ENCODE peak calls at places on chromosomes 4 and X, in six cellular contexts. W is H54, N is heart left ventricle, S is IMR-90, F is transverse colon, R is prostate gland. G is an unnamed sample.

GRCh38 chrX:134452591-134452990 is 7.4 kb upstream of the HPRT1 start:
- DNase-seq in W (no peak), S (no peak), R (no peak), N (no peak), F (no peak), G (no peak)

GRCh38 chr4:101022151-101023024 is 324.9 kb downstream of the PPP3CA start:
- DNase-seq in W (no peak), N (no peak), F (no peak), R (no peak), S (peak; percentile 39), G (no peak)

GRCh38 chrX:41558531-41558930 is 111.4 kb downstream of the NYX start:
- DNase-seq in F (no peak), W (no peak), S (peak; percentile 47), R (no peak), N (no peak), G (peak; percentile 42)

GRCh38 chrX:68895339-68896250 is 66.8 kb downstream of the EFNB1 start:
- DNase-seq in N (no peak), F (peak; percentile 62), S (peak; percentile 42), R (peak; percentile 35), W (peak; percentile 16), G (peak; percentile 62)

GRCh38 chrX:72349190-72349589 is 43.5 kb upstream of the CITED1 start:
- DNase-seq in W (peak; percentile 6), R (no peak), F (no peak), N (no peak), S (no peak), G (no peak)

GRCh38 chr4:102143433-102143832 is 201.8 kb downstream of the SLC39A8 start:
- DNase-seq in W (no peak), N (no peak), S (no peak), F (no peak), R (no peak), G (no peak)

GRCh38 chr4:6991771-6992557 is 51.2 kb upstream of the TADA2B start:
- DNase-seq in R (peak; percentile 46), N (no peak), S (peak; percentile 94), W (peak; percentile 69), F (no peak), G (no peak)

GRCh38 chr4:143336828-143337599 is at the start of gene GAB1:
- DNase-seq in R (peak; percentile 68), S (peak; percentile 80), W (peak; percentile 44), F (peak; percentile 86), N (peak; percentile 87), G (peak; percentile 89)

GRCh38 chr4:62528874-62529273 is 1328.7 kb downstream of the ADGRL3 start:
- DNase-seq in N (no peak), F (no peak), W (no peak), R (no peak), S (no peak), G (no peak)

GRCh38 chr4:88628746-88629145 is 36.5 kb downstream of the HERC3 start:
- DNase-seq in W (no peak), S (no peak), F (no peak), N (no peak), R (no peak), G (no peak)

GRCh38 chrX:154021131-154021611 is 1.5 kb upstream of the IRAK1 start:
- DNase-seq in R (no peak), F (no peak), N (no peak), W (peak; percentile 63), S (peak; percentile 56), G (peak; percentile 17)

GRCh38 chrX:150544222-150544787 is 24.1 kb upstream of the MTM1 start:
- DNase-seq in W (no peak), F (peak; percentile 24), N (no peak), R (no peak), S (no peak), G (no peak)

GRCh38 chr4:53601251-53601764 is 10.0 kb upstream of the LNX1 start:
- DNase-seq in S (no peak), R (no peak), N (no peak), F (peak; percentile 29), W (no peak), G (no peak)

GRCh38 chr4:160143574-160143973 is 1040.7 kb downstream of the RAPGEF2 start:
- DNase-seq in F (no peak), N (no peak), S (no peak), R (no peak), W (no peak), G (no peak)

GRCh38 chr4:163505374-163505773 is 10.9 kb downstream of the TMA16 start:
- DNase-seq in S (no peak), R (no peak), N (no peak), F (no peak), W (no peak), G (no peak)
- TF ChIP-seq POLR2A in S (no peak), R (no peak), N (no peak), F (no peak), W (no peak), G (no peak)

DNA sequence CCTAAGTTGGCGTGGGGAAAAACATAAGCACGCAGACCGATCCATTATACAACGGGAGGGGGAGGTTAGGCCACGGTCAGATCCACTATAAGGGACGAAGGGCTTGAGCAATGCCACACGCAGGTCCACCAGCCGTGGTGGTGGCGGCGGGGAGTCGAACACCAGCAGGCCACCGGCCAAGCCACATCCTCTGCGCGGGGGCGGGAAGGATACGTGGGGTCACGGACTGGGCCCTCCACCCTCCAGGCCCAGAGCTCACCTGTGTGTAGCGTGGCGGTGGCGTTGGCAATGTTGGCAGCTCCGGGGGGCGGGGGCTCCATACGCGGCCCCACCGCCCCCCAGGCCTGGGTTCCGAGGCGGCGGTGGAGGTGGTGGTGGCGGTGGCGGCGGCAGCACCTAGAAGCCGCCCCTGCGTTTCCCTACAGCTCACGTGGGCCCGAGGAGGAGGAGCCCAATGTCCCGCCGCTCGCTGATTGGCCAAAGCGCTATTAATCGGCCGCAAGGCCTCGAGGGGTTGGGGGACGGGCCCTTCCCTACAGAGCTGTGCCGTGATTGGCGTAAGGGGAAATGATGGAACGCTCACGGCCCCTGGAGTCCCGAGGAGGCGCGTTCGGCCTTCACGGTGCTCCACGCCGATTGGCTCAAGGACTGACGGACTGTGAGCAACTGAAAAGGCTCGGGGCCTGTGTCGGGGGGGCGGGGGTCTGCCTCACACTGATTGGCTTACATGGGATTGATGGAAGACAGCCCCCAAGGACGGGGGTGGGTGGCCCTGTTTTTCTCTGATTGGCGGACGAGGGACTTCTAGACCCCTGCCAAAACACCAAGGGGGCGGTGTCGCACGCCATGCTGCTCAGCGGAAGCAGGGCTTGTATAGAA is at the start of gene ELK1:
- DNase-seq in N (peak; percentile 95), F (peak; percentile 94), R (peak; percentile 96), W (peak; percentile 50), S (peak; percentile 98), G (peak; percentile 92)
- TF ChIP-seq POLR2A in N (no peak), F (peak; percentile 67), R (peak; percentile 61), W (peak; percentile 32), S (peak; percentile 71), G (peak; percentile 69)

GRCh38 chrX:132216806-132217202 is 2.4 kb downstream of the RAP2C start:
- DNase-seq in F (no peak), N (no peak), W (no peak), S (peak; percentile 43), R (no peak), G (peak; percentile 61)

GRCh38 chrX:132218100-132218807 is 993 bp downstream of the RAP2C start:
- DNase-seq in F (peak; percentile 87), S (peak; percentile 83), W (peak; percentile 65), N (peak; percentile 90), R (peak; percentile 69), G (peak; percentile 90)

GRCh38 chrX:132217203-132218073 is 1.8 kb downstream of the RAP2C start:
- DNase-seq in W (peak; percentile 54), F (peak; percentile 77), R (peak; percentile 38), S (peak; percentile 75), N (peak; percentile 65), G (peak; percentile 80)

GRCh38 chrX:132216283-132216682 is 3.0 kb downstream of the RAP2C start:
- DNase-seq in R (no peak), W (no peak), F (no peak), N (no peak), S (no peak), G (no peak)

DNA sequence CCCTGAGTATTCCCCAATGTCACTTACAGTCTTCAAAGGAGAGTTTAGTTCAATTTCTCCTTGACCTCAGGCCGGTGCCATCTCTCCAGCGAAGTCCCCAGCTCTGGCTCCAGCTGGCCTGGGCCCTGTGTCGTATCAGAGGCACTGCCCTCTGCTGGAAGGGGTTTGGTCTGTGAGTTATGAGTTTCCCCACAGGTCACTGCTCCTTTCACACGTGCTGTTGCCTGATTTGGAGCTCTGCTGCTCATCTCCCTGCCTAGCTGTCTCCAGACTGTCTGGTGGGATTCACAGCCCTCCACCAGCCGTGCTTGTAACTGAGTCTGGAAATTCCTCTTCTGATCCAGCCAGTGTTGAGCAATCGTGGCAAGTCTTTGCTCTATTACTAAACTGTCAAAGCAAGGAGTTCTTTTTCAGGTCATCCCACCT is at the start of gene RAP2C:
- DNase-seq in W (peak; percentile 48), N (peak; percentile 79), S (peak; percentile 54), F (peak; percentile 82), R (peak; percentile 63), G (peak; percentile 84)
- TF ChIP-seq POLR2A in W (no peak), N (no peak), S (no peak), F (peak; percentile 62), R (no peak), G (peak; percentile 39)

GRCh38 chr4:176238157-176238608 is 30.8 kb downstream of the ASB5 start:
- DNase-seq in N (no peak), R (peak; percentile 41), W (no peak), F (no peak), S (peak; percentile 87), G (no peak)
- TF ChIP-seq POLR2A in N (no peak), R (no peak), W (no peak), F (no peak), S (no peak), G (no peak)

DNA sequence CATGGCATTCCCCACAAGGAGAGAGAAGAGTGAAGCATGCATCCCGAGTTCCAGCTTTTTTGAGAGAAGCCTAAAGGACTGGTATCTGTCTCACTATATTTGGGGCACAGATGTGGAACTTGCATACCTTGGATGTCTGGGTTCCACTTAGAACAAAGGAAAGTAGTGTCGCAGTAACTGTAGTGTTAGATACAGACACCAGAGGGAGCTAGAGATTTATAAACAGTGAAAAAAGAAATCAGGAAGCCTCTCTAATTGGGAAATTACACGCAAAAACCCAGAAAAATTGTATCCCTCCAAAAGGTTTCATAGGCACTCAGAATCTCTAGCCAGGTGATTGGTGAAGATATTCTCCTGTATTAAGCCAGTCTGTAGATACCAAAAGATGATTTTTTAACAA is 34.4 kb downstream of the AGTR2 start:
- DNase-seq in R (peak; percentile 3), W (no peak), N (no peak), S (no peak), F (no peak), G (no peak)
- TF ChIP-seq POLR2A in R (no peak), W (no peak), N (no peak), S (no peak), F (no peak), G (no peak)

DNA sequence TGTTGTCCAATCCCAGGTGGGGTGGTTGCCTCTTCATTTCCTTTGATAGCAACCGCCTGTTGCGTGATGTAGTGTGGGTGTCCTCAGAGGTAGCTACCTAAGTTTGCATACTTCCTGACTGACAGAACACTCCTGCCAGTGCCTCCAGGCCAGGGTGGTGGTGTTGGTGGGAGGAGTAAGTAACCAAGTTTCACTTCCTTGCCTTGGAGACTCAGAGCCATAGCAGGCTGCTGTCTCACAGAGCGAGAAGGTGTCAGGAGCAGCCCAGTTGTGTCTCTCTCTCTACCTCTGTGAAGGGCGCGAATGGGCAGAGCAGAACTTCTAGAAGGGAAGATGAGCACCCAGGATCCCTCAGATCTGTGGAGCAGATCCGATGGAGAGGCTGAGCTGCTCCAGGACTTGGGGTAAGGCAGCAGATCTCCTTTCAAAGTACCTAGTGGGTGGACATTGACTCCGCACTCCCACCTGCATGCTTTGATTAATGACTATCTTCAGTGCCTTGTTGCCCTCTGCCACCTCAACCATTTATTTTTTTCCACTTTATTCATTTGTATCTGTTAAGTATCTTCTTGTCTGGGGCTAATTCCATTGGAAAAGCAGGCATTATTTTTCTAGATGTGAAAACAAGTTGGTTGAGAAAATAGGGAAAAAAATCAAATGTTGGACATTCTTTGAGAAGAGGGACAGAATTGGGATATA is at the start of gene DAPP1:
- DNase-seq in W (no peak), R (no peak), F (peak; percentile 81), S (no peak), N (peak; percentile 60), G (peak; percentile 11)
- TF ChIP-seq POLR2A in W (no peak), R (no peak), F (peak; percentile 62), S (no peak), N (no peak), G (no peak)